ENCODE peak calls at places on chromosomes 7 and 10, in five cellular contexts. A, L, D, P and U are unnamed samples.

GRCh38 chr7:131538071-131538790 is 18.2 kb downstream of the PODXL start:
- DNase-seq in D (peak; percentile 55), A (no peak), P (peak; percentile 72), L (no peak), U (no peak)

GRCh38 chr7:116547347-116547746 is 22.5 kb downstream of the CAV1 start:
- DNase-seq in L (no peak), P (no peak), D (no peak), A (no peak), U (no peak)

GRCh38 chr10:89637108-89637507 is 7.9 kb downstream of the PANK1 start:
- DNase-seq in A (no peak), L (no peak), D (no peak), P (no peak), U (no peak)

GRCh38 chr10:85490431-85490830 is 876.2 kb downstream of the GRID1 start:
- DNase-seq in A (no peak), D (no peak), L (no peak), P (no peak), U (no peak)

GRCh38 chr7:137923380-137923779 is 76.6 kb upstream of the DGKI start:
- DNase-seq in L (no peak), P (no peak), A (no peak), D (no peak), U (no peak)

GRCh38 chr10:10235003-10235402 is 782.7 kb upstream of the CELF2 start:
- DNase-seq in P (no peak), D (no peak), A (no peak), L (no peak), U (no peak)

GRCh38 chr7:30241767-30242166 is 42.6 kb upstream of the ZNRF2 start:
- DNase-seq in L (no peak), A (no peak), P (no peak), D (no peak), U (no peak)

GRCh38 chr10:89887406-89887805 is 186.0 kb downstream of the KIF20B start:
- DNase-seq in L (no peak), A (no peak), D (no peak), P (no peak), U (no peak)

GRCh38 chr7:127253289-127254162 is 785 bp upstream of the GRM8 start:
- DNase-seq in L (peak; percentile 77), A (no peak), P (peak; percentile 15), D (peak; percentile 89), U (peak; percentile 65)

GRCh38 chr7:153036396-153037063 is 277.0 kb downstream of the ACTR3B start:
- DNase-seq in P (no peak), A (no peak), D (no peak), L (no peak), U (no peak)

GRCh38 chr10:34492081-34492480 is 323.0 kb downstream of the PARD3 start:
- DNase-seq in L (no peak), P (no peak), A (no peak), D (no peak), U (no peak)

GRCh38 chr10:71850021-71850744 is 868 bp downstream of the PSAP start:
- DNase-seq in L (no peak), D (peak; percentile 35), A (no peak), P (no peak), U (no peak)

GRCh38 chr7:25288536-25289283 is 60.4 kb upstream of the NPVF start:
- DNase-seq in P (no peak), D (no peak), A (no peak), L (no peak), U (no peak)

GRCh38 chr7:26853788-26854393 is 10.5 kb downstream of the SKAP2 start:
- DNase-seq in A (no peak), L (no peak), P (peak; percentile 31), D (no peak), U (no peak)

GRCh38 chr10:131850490-131850880 is 50.3 kb upstream of the PPP2R2D start:
- DNase-seq in D (no peak), L (no peak), A (no peak), P (no peak), U (no peak)

GRCh38 chr10:6274040-6274439 is 71.3 kb downstream of the PFKFB3 start:
- DNase-seq in P (no peak), L (no peak), D (no peak), A (no peak), U (no peak)

GRCh38 chr7:34191766-34192550 is 286.6 kb downstream of the BMPER start:
- DNase-seq in D (no peak), L (no peak), A (no peak), P (no peak), U (no peak)

GRCh38 chr7:90599038-90599437 is 2.9 kb downstream of the CDK14 start:
- DNase-seq in A (no peak), P (no peak), L (no peak), D (no peak), U (no peak)

GRCh38 chr10:80472234-80473095 is 18.4 kb downstream of the TSPAN14 start:
- DNase-seq in P (no peak), D (no peak), L (peak; percentile 76), A (no peak), U (peak; percentile 39)